ENCODE peak calls at places on chromosomes 11 and 22, in five cellular contexts. One of them, this sample, is unnamed.

GRCh38 chr11:31655483-31655882 is 145.9 kb downstream of the ELP4 start:
- DNase-seq in SK-N-SH: no peak
- DNase-seq in GM23338: no peak
- DNase-seq in PC-3: peak; percentile 82
- DNase-seq in GM23248: peak; percentile 82
- DNase-seq in this sample: peak; percentile 0

GRCh38 chr11:110565344-110565684 is 135.6 kb downstream of the FDX1 start:
- DNase-seq in SK-N-SH: no peak
- DNase-seq in GM23338: peak; percentile 69
- DNase-seq in PC-3: no peak
- DNase-seq in GM23248: peak; percentile 42
- DNase-seq in this sample: peak; percentile 46

GRCh38 chr22:48688366-48688765 is 1139.3 kb downstream of the BRD1 start:
- DNase-seq in SK-N-SH: no peak
- DNase-seq in GM23338: no peak
- DNase-seq in PC-3: no peak
- DNase-seq in GM23248: no peak
- DNase-seq in this sample: no peak

GRCh38 chr11:129788278-129788677 is 27.4 kb upstream of the TMEM45B start:
- DNase-seq in SK-N-SH: no peak
- DNase-seq in GM23338: no peak
- DNase-seq in PC-3: peak; percentile 36
- DNase-seq in GM23248: no peak
- DNase-seq in this sample: no peak

GRCh38 chr11:19617830-19618523 is 94.7 kb upstream of the NAV2 start:
- DNase-seq in SK-N-SH: no peak
- DNase-seq in GM23338: no peak
- DNase-seq in PC-3: no peak
- DNase-seq in GM23248: no peak
- DNase-seq in this sample: no peak

GRCh38 chr22:46108564-46109473 is 41.5 kb upstream of the PPARA start:
- DNase-seq in SK-N-SH: peak; percentile 75
- DNase-seq in GM23338: peak; percentile 30
- DNase-seq in PC-3: peak; percentile 34
- DNase-seq in GM23248: peak; percentile 78
- DNase-seq in this sample: no peak

GRCh38 chr11:26087095-26087935 is 244.6 kb upstream of the ANO3 start:
- DNase-seq in SK-N-SH: no peak
- DNase-seq in GM23338: no peak
- DNase-seq in PC-3: no peak
- DNase-seq in GM23248: no peak
- DNase-seq in this sample: no peak

GRCh38 chr11:115980747-115981475 is 476.7 kb upstream of the CADM1 start:
- DNase-seq in SK-N-SH: no peak
- DNase-seq in GM23338: no peak
- DNase-seq in PC-3: no peak
- DNase-seq in GM23248: no peak
- DNase-seq in this sample: no peak

GRCh38 chr22:19821523-19822300 is 33.0 kb downstream of the GNB1L start:
- DNase-seq in SK-N-SH: peak; percentile 42
- DNase-seq in GM23338: no peak
- DNase-seq in PC-3: no peak
- DNase-seq in GM23248: no peak
- DNase-seq in this sample: no peak

GRCh38 chr22:35731321-35731720 is 13.6 kb downstream of the APOL5 start:
- DNase-seq in SK-N-SH: no peak
- DNase-seq in GM23338: no peak
- DNase-seq in PC-3: no peak
- DNase-seq in GM23248: no peak
- DNase-seq in this sample: no peak

GRCh38 chr22:35732116-35732515 is 14.4 kb downstream of the APOL5 start:
- DNase-seq in SK-N-SH: no peak
- DNase-seq in GM23338: no peak
- DNase-seq in PC-3: no peak
- DNase-seq in GM23248: no peak
- DNase-seq in this sample: no peak

GRCh38 chr22:35734517-35734827 is 16.8 kb downstream of the APOL5 start:
- DNase-seq in SK-N-SH: no peak
- DNase-seq in GM23338: no peak
- DNase-seq in PC-3: no peak
- DNase-seq in GM23248: no peak
- DNase-seq in this sample: no peak

GRCh38 chr22:35733742-35734516 is 16.3 kb downstream of the APOL5 start:
- DNase-seq in SK-N-SH: no peak
- DNase-seq in GM23338: no peak
- DNase-seq in PC-3: no peak
- DNase-seq in GM23248: no peak
- DNase-seq in this sample: no peak

GRCh38 chr22:35733036-35733435 is 15.4 kb downstream of the APOL5 start:
- DNase-seq in SK-N-SH: no peak
- DNase-seq in GM23338: no peak
- DNase-seq in PC-3: no peak
- DNase-seq in GM23248: no peak
- DNase-seq in this sample: no peak
- H3K4me1 ChIP-seq in SK-N-SH: peaks cover 2% of the 10 kb centered on the region
- H3K4me1 ChIP-seq in GM23338: no peaks in the 10 kb centered on the region
- H3K4me1 ChIP-seq in PC-3: no peaks in the 10 kb centered on the region
- H3K4me1 ChIP-seq in GM23248: no peaks in the 10 kb centered on the region
- H3K4me1 ChIP-seq in this sample: no peaks in the 10 kb centered on the region

DNA sequence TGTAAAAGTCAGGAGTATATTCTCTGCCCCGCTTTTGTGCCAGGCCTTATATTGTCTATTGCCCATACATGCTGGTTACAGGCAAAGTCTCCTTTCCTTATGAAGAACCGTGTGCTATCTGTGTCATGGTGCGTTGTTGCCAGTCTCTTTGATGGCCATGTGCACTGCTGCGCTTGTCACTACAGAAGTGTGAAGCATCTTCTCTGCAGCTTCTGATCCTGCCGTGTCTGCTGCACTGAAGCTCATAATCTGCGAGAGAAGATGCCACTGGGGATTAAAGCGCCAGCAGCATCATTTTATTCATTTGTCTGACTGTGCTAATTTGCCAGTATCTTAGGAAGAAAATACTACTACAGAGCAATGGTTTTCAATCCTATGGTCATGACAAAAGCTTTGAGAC is 330.0 kb downstream of the FAT3 start:
- DNase-seq in SK-N-SH: no peak
- DNase-seq in GM23338: no peak
- DNase-seq in PC-3: no peak
- DNase-seq in GM23248: no peak
- DNase-seq in this sample: no peak
- H3K4me3 ChIP-seq in SK-N-SH: no peak overlapping the region
- H3K4me3 ChIP-seq in GM23338: no peak overlapping the region
- H3K4me3 ChIP-seq in PC-3: no peak overlapping the region
- H3K4me3 ChIP-seq in GM23248: no peak overlapping the region
- H3K4me3 ChIP-seq in this sample: no peak overlapping the region

GRCh38 chr11:68543594-68543993 is 83.0 kb downstream of the PPP6R3 start:
- DNase-seq in SK-N-SH: no peak
- DNase-seq in GM23338: no peak
- DNase-seq in PC-3: no peak
- DNase-seq in GM23248: peak; percentile 15
- DNase-seq in this sample: no peak

GRCh38 chr11:68545347-68545746 is 84.8 kb downstream of the PPP6R3 start:
- DNase-seq in SK-N-SH: no peak
- DNase-seq in GM23338: no peak
- DNase-seq in PC-3: no peak
- DNase-seq in GM23248: no peak
- DNase-seq in this sample: no peak

GRCh38 chr11:68545796-68546195 is 85.2 kb downstream of the PPP6R3 start:
- DNase-seq in SK-N-SH: no peak
- DNase-seq in GM23338: no peak
- DNase-seq in PC-3: peak; percentile 60
- DNase-seq in GM23248: no peak
- DNase-seq in this sample: no peak

GRCh38 chr11:68541983-68542382 is 81.4 kb downstream of the PPP6R3 start:
- DNase-seq in SK-N-SH: no peak
- DNase-seq in GM23338: no peak
- DNase-seq in PC-3: no peak
- DNase-seq in GM23248: peak; percentile 13
- DNase-seq in this sample: no peak

DNA sequence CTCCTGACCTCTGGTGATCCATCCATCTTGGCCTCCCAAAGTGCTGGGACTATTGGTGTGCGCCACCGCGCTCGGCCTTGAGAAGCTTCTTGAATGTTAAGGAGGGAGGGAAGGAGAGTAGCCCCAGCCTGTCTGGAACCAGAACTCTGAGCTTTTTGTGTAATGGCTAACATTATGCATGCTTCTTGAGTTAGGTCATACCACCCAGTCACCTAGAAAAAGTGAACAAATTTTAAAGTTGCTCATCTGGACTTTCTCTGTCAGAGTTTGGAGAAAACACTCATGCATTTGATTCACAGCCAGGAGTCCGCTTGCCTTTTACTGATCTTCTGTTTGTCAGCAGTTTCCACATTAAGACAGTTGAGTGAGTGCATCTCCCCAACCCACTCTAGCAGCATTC is 82.1 kb downstream of the PPP6R3 start:
- DNase-seq in SK-N-SH: no peak
- DNase-seq in GM23338: peak; percentile 27
- DNase-seq in PC-3: peak; percentile 82
- DNase-seq in GM23248: peak; percentile 96
- DNase-seq in this sample: peak; percentile 90
- H3K79me2 ChIP-seq in SK-N-SH: peaks cover 77% of the 10 kb centered on the region
- H3K79me2 ChIP-seq in GM23338: peaks cover 97% of the 10 kb centered on the region
- H3K79me2 ChIP-seq in PC-3: peaks cover 81% of the 10 kb centered on the region
- H3K79me2 ChIP-seq in GM23248: peaks cover 93% of the 10 kb centered on the region
- H3K79me2 ChIP-seq in this sample: peaks cover 81% of the 10 kb centered on the region

GRCh38 chr22:44718418-44718817 is 16.4 kb downstream of the PRR5 start:
- DNase-seq in SK-N-SH: no peak
- DNase-seq in GM23338: no peak
- DNase-seq in PC-3: no peak
- DNase-seq in GM23248: no peak
- DNase-seq in this sample: peak; percentile 35
- H3K4me1 ChIP-seq in SK-N-SH: peaks cover 8% of the 10 kb centered on the region
- H3K4me1 ChIP-seq in GM23338: no peaks in the 10 kb centered on the region
- H3K4me1 ChIP-seq in PC-3: no peaks in the 10 kb centered on the region
- H3K4me1 ChIP-seq in GM23248: no peaks in the 10 kb centered on the region
- H3K4me1 ChIP-seq in this sample: no peaks in the 10 kb centered on the region

GRCh38 chr11:45922425-45923082 is at the start of gene LARGE2:
- DNase-seq in SK-N-SH: peak; percentile 76
- DNase-seq in GM23338: peak; percentile 88
- DNase-seq in PC-3: peak; percentile 67
- DNase-seq in GM23248: no peak
- DNase-seq in this sample: peak; percentile 89
- H3K4me3 ChIP-seq in SK-N-SH: peak within 1 kb of the TSS; percentile 45
- H3K4me3 ChIP-seq in GM23338: peak within 1 kb of the TSS; percentile 91
- H3K4me3 ChIP-seq in PC-3: peak within 1 kb of the TSS; percentile 82
- H3K4me3 ChIP-seq in GM23248: no peak within 1 kb of the TSS
- H3K4me3 ChIP-seq in this sample: no peak within 1 kb of the TSS

DNA sequence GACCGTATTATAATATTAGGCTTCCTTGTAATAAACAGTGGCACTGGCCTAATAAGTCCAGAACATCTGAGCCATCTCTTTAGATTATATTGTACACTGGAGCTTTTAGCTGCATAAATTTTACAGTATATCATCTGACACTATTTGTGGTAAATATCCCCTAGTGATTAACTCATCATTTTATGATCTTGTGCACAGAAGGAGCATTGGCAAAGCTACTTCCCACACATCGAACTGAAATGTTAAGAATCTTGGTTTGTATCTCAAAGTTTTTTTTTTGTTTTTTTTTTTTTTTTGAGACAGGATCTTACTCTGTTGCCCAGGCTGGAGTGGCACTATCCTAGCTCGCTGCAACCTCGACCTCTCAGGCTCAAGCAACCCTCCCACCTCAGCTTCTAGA is 162.8 kb downstream of the HIPK3 start:
- DNase-seq in SK-N-SH: no peak
- DNase-seq in GM23338: no peak
- DNase-seq in PC-3: no peak
- DNase-seq in GM23248: peak; percentile 32
- DNase-seq in this sample: no peak
- H3K79me2 ChIP-seq in SK-N-SH: peaks cover 96% of the 10 kb centered on the region
- H3K79me2 ChIP-seq in GM23338: no peaks in the 10 kb centered on the region
- H3K79me2 ChIP-seq in PC-3: no peaks in the 10 kb centered on the region
- H3K79me2 ChIP-seq in GM23248: peaks cover 97% of the 10 kb centered on the region
- H3K79me2 ChIP-seq in this sample: peaks cover 32% of the 10 kb centered on the region

GRCh38 chr11:48091426-48092102 is 111.2 kb downstream of the PTPRJ start:
- DNase-seq in SK-N-SH: no peak
- DNase-seq in GM23338: no peak
- DNase-seq in PC-3: no peak
- DNase-seq in GM23248: no peak
- DNase-seq in this sample: no peak

GRCh38 chr11:48088682-48089050 is 108.3 kb downstream of the PTPRJ start:
- DNase-seq in SK-N-SH: no peak
- DNase-seq in GM23338: no peak
- DNase-seq in PC-3: no peak
- DNase-seq in GM23248: no peak
- DNase-seq in this sample: no peak

GRCh38 chr11:48087422-48087821 is 107.1 kb downstream of the PTPRJ start:
- DNase-seq in SK-N-SH: no peak
- DNase-seq in GM23338: no peak
- DNase-seq in PC-3: no peak
- DNase-seq in GM23248: no peak
- DNase-seq in this sample: no peak

GRCh38 chr11:48087974-48088681 is 107.8 kb downstream of the PTPRJ start:
- DNase-seq in SK-N-SH: no peak
- DNase-seq in GM23338: no peak
- DNase-seq in PC-3: no peak
- DNase-seq in GM23248: no peak
- DNase-seq in this sample: no peak

DNA sequence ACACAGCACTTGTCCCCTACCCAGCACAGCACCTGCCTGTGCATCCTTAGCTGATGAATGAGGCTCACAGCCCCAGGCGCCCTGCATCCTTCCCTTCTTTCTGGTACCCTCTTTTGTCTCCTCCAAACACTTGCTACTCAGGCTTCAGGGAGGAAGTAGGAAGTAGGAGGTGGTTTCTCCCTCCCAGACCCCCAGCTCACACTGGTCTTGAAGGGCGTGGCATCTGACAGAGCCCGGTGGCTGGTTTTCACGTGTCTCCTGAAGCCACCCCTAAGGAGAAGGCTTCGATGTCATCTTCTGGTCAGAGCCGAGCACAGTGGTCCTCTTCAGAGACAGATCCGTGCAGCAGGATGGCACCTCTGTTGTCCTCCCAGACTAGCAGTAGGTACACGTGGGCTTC is 109.8 kb downstream of the PTPRJ start:
- DNase-seq in SK-N-SH: no peak
- DNase-seq in GM23338: no peak
- DNase-seq in PC-3: no peak
- DNase-seq in GM23248: no peak
- DNase-seq in this sample: no peak
- H3K4me1 ChIP-seq in SK-N-SH: peaks cover 2% of the 10 kb centered on the region
- H3K4me1 ChIP-seq in GM23338: peaks cover 16% of the 10 kb centered on the region
- H3K4me1 ChIP-seq in PC-3: peaks cover 38% of the 10 kb centered on the region
- H3K4me1 ChIP-seq in GM23248: no peaks in the 10 kb centered on the region
- H3K4me1 ChIP-seq in this sample: peaks cover 9% of the 10 kb centered on the region

GRCh38 chr11:119237515-119237914 is 31.4 kb downstream of the CBL start:
- DNase-seq in SK-N-SH: no peak
- DNase-seq in GM23338: no peak
- DNase-seq in PC-3: no peak
- DNase-seq in GM23248: no peak
- DNase-seq in this sample: no peak
- H3K4me3 ChIP-seq in SK-N-SH: no peak overlapping the region
- H3K4me3 ChIP-seq in GM23338: no peak overlapping the region
- H3K4me3 ChIP-seq in PC-3: no peak overlapping the region
- H3K4me3 ChIP-seq in GM23248: no peak overlapping the region
- H3K4me3 ChIP-seq in this sample: no peak overlapping the region

GRCh38 chr11:2386591-2386990 is 9.5 kb downstream of the CD81 start:
- DNase-seq in SK-N-SH: no peak
- DNase-seq in GM23338: no peak
- DNase-seq in PC-3: no peak
- DNase-seq in GM23248: no peak
- DNase-seq in this sample: no peak
- H3K79me2 ChIP-seq in SK-N-SH: peaks cover 89% of the 10 kb centered on the region
- H3K79me2 ChIP-seq in GM23338: peaks cover 79% of the 10 kb centered on the region
- H3K79me2 ChIP-seq in PC-3: peaks cover 87% of the 10 kb centered on the region
- H3K79me2 ChIP-seq in GM23248: peaks cover 97% of the 10 kb centered on the region
- H3K79me2 ChIP-seq in this sample: peaks cover 97% of the 10 kb centered on the region

GRCh38 chr11:62542111-62542745 is 4.4 kb downstream of the AHNAK start:
- DNase-seq in SK-N-SH: no peak
- DNase-seq in GM23338: no peak
- DNase-seq in PC-3: no peak
- DNase-seq in GM23248: no peak
- DNase-seq in this sample: no peak
- H3K4me1 ChIP-seq in SK-N-SH: peaks cover 65% of the 10 kb centered on the region
- H3K4me1 ChIP-seq in GM23338: peaks cover 32% of the 10 kb centered on the region
- H3K4me1 ChIP-seq in PC-3: peaks cover 66% of the 10 kb centered on the region
- H3K4me1 ChIP-seq in GM23248: peaks cover 47% of the 10 kb centered on the region
- H3K4me1 ChIP-seq in this sample: peaks cover 57% of the 10 kb centered on the region

This sample was measured in osteoblast.